ENCODE peak calls at places on chromosomes 1 and 21, in ten cellular contexts. A is mucosa of descending colon; I is CD4-positive, alpha-beta T cell; L is SJSA1; M is HAP-1; V is SJCRH30; F is heart right ventricle; O is SK-N-MC; E is tibial nerve; H is small intestine. S is an unnamed sample. For H3K9me3, the result is how much of the 10 kb centered on the place peaks cover.

GRCh38 chr1:36258960-36259344 is 34.7 kb downstream of the THRAP3 start:
- DNase-seq in A (no peak), I (no peak), L (no peak), M (no peak), V (no peak), F (no peak), O (no peak), E (no peak), H (no peak), S (no peak)

GRCh38 chr21:45994738-45995685 is 13.4 kb downstream of the COL6A1 start:
- DNase-seq in A (peak), I (no peak), L (no peak), M (no peak), V (peak), F (peak), O (no peak), E (no peak), H (no peak), S (peak)

GRCh38 chr1:221174598-221174997 is 295.4 kb downstream of the HLX start:
- DNase-seq in A (no peak), I (no peak), L (no peak), M (no peak), V (no peak), F (peak), O (no peak), E (no peak), H (no peak), S (no peak)

GRCh38 chr1:13992489-13993285 is 292.7 kb downstream of the PRDM2 start:
- DNase-seq in A (no peak), I (no peak), L (no peak), M (no peak), V (no peak), F (no peak), O (no peak), E (no peak), H (no peak), S (no peak)

GRCh38 chr1:49187054-49187453 is 410.4 kb upstream of the BEND5 start:
- DNase-seq in A (no peak), I (no peak), L (no peak), M (no peak), V (no peak), F (no peak), O (no peak), E (no peak), H (no peak), S (no peak)

GRCh38 chr1:234234199-234234598 is 139.1 kb upstream of the COA6 start:
- DNase-seq in A (no peak), I (no peak), L (no peak), M (no peak), V (no peak), F (no peak), O (no peak), E (no peak), H (no peak), S (no peak)

GRCh38 chr1:161217831-161218230 is 2.7 kb downstream of the FCER1G start:
- DNase-seq in A (no peak), I (no peak), L (no peak), M (no peak), V (no peak), F (no peak), O (no peak), E (no peak), H (no peak), S (no peak)

GRCh38 chr1:206508956-206509355 is 1.6 kb downstream of the RASSF5 start:
- DNase-seq in A (no peak), I (no peak), L (peak), M (no peak), V (peak), F (no peak), O (no peak), E (no peak), H (no peak), S (no peak)

GRCh38 chr1:111803951-111804350 is 48.2 kb downstream of the DDX20 start:
- DNase-seq in A (no peak), I (no peak), L (no peak), M (no peak), V (no peak), F (no peak), O (no peak), E (no peak), H (no peak), S (no peak)

DNA sequence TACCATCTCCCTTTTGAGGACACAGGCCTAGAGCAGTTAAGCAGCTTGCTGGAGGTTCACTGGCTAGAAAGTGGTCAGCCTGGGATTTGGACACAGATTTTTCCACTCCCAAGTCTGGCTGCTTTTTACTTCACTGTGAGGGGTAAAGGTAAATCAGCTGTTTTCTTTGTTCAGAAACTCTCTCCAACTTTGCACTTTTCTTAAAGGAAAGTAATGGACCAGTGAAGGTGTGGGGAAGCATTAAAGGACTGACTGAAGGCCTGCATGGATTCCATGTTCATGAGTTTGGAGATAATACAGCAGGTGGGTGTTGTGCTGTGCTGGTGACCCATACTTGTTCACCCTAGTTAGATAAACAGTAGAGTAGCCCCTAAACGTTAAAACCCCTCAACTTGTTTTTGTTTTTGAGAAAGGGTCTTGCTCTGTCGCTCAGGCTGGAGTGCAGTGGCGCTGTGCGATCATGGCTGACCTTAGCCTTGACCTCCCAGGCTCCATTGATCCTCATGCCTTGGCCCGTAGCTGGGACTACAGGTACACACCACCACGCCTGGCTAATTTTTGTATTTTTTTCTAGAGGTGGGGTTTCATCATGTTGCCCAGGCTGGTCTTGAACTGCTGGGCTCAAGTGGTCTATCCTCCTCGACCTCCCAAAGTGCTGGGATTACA is 4.2 kb downstream of the SOD1 start:
- DNase-seq in A (no peak), I (no peak), L (no peak), M (no peak), V (no peak), F (no peak), O (no peak), E (no peak), H (no peak), S (no peak)
- H3K9me3 ChIP-seq in A (under half), I (under half), L (under half), M (under half), V (under half), F (under half), O (under half), E (under half), H (under half), S (under half)

GRCh38 chr1:156836892-156837291 is 20.2 kb upstream of the SH2D2A start:
- DNase-seq in A (no peak), I (no peak), L (no peak), M (no peak), V (no peak), F (no peak), O (no peak), E (no peak), H (no peak), S (no peak)
- H3K9me3 ChIP-seq in A (under half), I (under half), L (under half), M (under half), V (under half), F (under half), O (under half), E (under half), H (under half), S (under half)

GRCh38 chr1:21840981-21841380 is 28.9 kb downstream of the LDLRAD2 start:
- DNase-seq in A (no peak), I (no peak), L (no peak), M (no peak), V (no peak), F (no peak), O (no peak), E (no peak), H (no peak), S (no peak)

GRCh38 chr1:21843996-21844395 is 31.9 kb downstream of the LDLRAD2 start:
- DNase-seq in A (no peak), I (no peak), L (no peak), M (no peak), V (no peak), F (no peak), O (no peak), E (no peak), H (no peak), S (no peak)

GRCh38 chr1:21841852-21842466 is 29.9 kb downstream of the LDLRAD2 start:
- DNase-seq in A (no peak), I (no peak), L (no peak), M (no peak), V (no peak), F (no peak), O (no peak), E (no peak), H (no peak), S (no peak)

GRCh38 chr1:21843208-21843607 is 31.1 kb downstream of the LDLRAD2 start:
- DNase-seq in A (no peak), I (no peak), L (no peak), M (no peak), V (no peak), F (no peak), O (no peak), E (no peak), H (no peak), S (no peak)

DNA sequence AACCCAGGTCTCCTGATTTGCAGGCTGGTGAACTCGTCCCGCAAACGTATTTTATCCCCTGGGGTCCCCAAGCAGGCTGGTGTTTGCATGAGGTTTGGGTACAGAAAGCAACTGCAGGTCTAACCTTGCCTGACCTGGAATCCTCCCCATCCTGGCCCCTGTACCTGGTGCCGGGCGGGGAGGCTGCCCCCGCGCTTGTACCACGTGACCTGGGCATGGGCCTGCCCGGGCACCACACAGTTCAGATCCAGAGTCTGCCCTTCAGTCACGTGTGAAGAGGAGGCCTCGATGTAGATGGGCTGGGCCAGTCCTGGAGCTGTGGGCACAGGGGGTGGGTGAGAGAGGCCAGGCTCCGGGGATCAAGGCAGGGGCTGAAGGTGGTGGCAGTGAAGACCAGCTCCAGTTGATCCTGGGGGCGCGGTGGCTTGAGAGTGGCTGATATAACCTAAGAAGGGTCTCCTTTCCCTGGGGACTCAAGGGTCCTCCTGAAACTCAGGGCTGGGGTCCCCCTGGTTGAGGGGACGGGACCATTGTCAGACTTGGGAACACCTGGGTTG is 30.6 kb downstream of the LDLRAD2 start:
- DNase-seq in A (no peak), I (no peak), L (no peak), M (no peak), V (no peak), F (no peak), O (no peak), E (no peak), H (no peak), S (no peak)
- H3K9me3 ChIP-seq in A (under half), I (under half), L (under half), M (under half), V (under half), F (under half), O (under half), E (under half), H (under half), S (under half)

DNA sequence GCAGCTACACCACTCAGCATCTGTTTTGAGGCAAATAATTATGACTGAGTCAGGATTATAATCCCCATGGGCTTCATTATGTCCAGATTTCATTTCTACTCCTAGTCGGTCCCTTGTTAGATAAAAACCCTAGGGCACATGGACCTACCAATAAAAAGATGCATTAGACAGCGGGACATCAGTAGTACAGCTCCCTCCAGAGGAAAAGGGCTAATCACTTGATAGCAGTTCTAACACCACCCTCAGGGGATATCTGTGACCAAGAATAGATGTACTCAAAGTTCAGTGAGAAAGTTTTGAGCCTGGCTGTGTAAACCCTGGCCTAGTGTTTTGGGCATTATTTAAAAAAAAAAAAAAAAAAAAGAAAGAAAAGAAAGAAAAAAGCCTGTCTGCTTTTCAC is 10.0 kb downstream of the GJA8 start:
- DNase-seq in A (no peak), I (no peak), L (no peak), M (no peak), V (no peak), F (no peak), O (no peak), E (no peak), H (no peak), S (no peak)
- H3K9me3 ChIP-seq in A (under half), I (under half), L (under half), M (under half), V (under half), F (under half), O (under half), E (under half), H (under half), S (under half)

S was measured in T-helper 17 cell.